ENCODE peak calls at places on chromosomes 6 and 20, in eight cellular contexts. P is SK-N-SH, W is PC-9, S is A673, E is tibial nerve, K is AG04450, O is IMR-90, C is hepatocyte. T is an unnamed sample. For H3K27me3, the result is how much of the 10 kb centered on the place peaks cover.

GRCh38 chr6:170225852-170226417 is 64.9 kb downstream of the DLL1 start:
- DNase-seq in P (no peak), K (no peak), E (no peak), W (no peak), C (no peak), S (no peak), O (no peak), T (no peak)

GRCh38 chr6:36754582-36755434 is 57.2 kb downstream of the RAB44 start:
- DNase-seq in P (no peak), K (no peak), C (no peak), S (no peak), O (no peak), W (no peak), E (no peak), T (no peak)

GRCh38 chr6:141326925-141327324 is 805.8 kb upstream of the GJE1 start:
- DNase-seq in P (no peak), W (no peak), C (no peak), K (no peak), O (no peak), S (no peak), E (no peak), T (no peak)

GRCh38 chr6:90412538-90413369 is 116.1 kb upstream of the BACH2 start:
- DNase-seq in W (no peak), C (no peak), P (no peak), E (no peak), S (no peak), O (no peak), K (no peak), T (no peak)

GRCh38 chr6:85126448-85127178 is 323.3 kb upstream of the NT5E start:
- DNase-seq in P (peak), O (peak), K (no peak), E (peak), W (no peak), C (peak), S (peak), T (no peak)

GRCh38 chr20:32201296-32201976 is 6.1 kb downstream of the PLAGL2 start:
- DNase-seq in P (no peak), E (no peak), O (peak), K (no peak), W (peak), C (no peak), S (no peak), T (no peak)

GRCh38 chr20:25632940-25633790 is 9.4 kb upstream of the NANP start:
- DNase-seq in E (no peak), C (no peak), W (peak), O (peak), S (peak), K (no peak), P (no peak), T (no peak)

GRCh38 chr20:40584128-40584819 is 104.8 kb downstream of the MAFB start:
- DNase-seq in C (no peak), S (no peak), K (no peak), W (no peak), E (no peak), P (no peak), O (no peak), T (no peak)

GRCh38 chr20:46940616-46941015 is 46.0 kb downstream of the EYA2 start:
- DNase-seq in W (no peak), P (no peak), K (no peak), O (no peak), S (no peak), C (no peak), E (no peak), T (no peak)

GRCh38 chr6:74755196-74755595 is 450.7 kb downstream of the COL12A1 start:
- DNase-seq in E (no peak), O (no peak), S (no peak), P (no peak), C (no peak), W (no peak), K (no peak), T (no peak)

GRCh38 chr6:168272379-168273011 is 47.1 kb downstream of the DACT2 start:
- DNase-seq in E (no peak), K (no peak), C (peak), O (no peak), W (no peak), S (no peak), P (peak), T (no peak)

GRCh38 chr6:52139985-52140680 is 46.0 kb upstream of the IL17A start:
- DNase-seq in W (no peak), S (no peak), O (no peak), E (no peak), K (no peak), P (no peak), C (no peak), T (no peak)

GRCh38 chr20:25072226-25072811 is 9.6 kb downstream of the VSX1 start:
- DNase-seq in K (no peak), P (no peak), C (no peak), O (no peak), W (peak), E (no peak), S (no peak), T (no peak)

GRCh38 chr6:106082735-106083398 is 3.3 kb upstream of the PRDM1 start:
- DNase-seq in O (peak), S (no peak), W (no peak), E (no peak), K (no peak), P (no peak), C (no peak), T (no peak)

GRCh38 chr6:170208171-170208601 is 82.7 kb downstream of the DLL1 start:
- DNase-seq in W (no peak), K (no peak), S (no peak), C (no peak), O (no peak), E (no peak), P (peak), T (no peak)

GRCh38 chr6:6975395-6976111 is 132.2 kb upstream of the RREB1 start:
- DNase-seq in W (no peak), K (no peak), E (no peak), S (no peak), P (no peak), C (no peak), O (no peak), T (no peak)

GRCh38 chr6:11218827-11219826 is 13.3 kb downstream of the NEDD9 start:
- DNase-seq in K (no peak), P (no peak), C (no peak), S (no peak), E (peak), O (no peak), W (no peak), T (no peak)

GRCh38 chr6:80464901-80465300 is 358.4 kb downstream of the BCKDHB start:
- DNase-seq in O (no peak), K (no peak), S (no peak), C (no peak), E (no peak), W (no peak), P (no peak), T (no peak)

GRCh38 chr6:47111685-47112084 is 69.6 kb upstream of the ADGRF1 start:
- DNase-seq in P (no peak), E (no peak), W (peak), C (peak), O (peak), S (no peak), K (peak), T (no peak)

GRCh38 chr20:10079964-10080363 is 45.2 kb downstream of the ANKEF1 start:
- DNase-seq in S (peak), C (no peak), W (peak), E (no peak), O (peak), K (peak), P (no peak), T (no peak)

GRCh38 chr6:43773050-43773956 is 3.3 kb downstream of the VEGFA start:
- DNase-seq in E (no peak), P (peak), S (peak), O (peak), K (no peak), W (peak), C (peak), T (peak)

GRCh38 chr6:135191508-135192255 is 10.6 kb downstream of the MYB start:
- DNase-seq in W (no peak), O (no peak), S (no peak), C (no peak), P (no peak), E (no peak), K (no peak), T (no peak)

GRCh38 chr6:27503436-27504030 is 30.6 kb upstream of the ZNF184 start:
- DNase-seq in S (peak), K (no peak), P (peak), E (peak), O (peak), C (peak), W (peak), T (peak)

GRCh38 chr6:5205877-5206840 is 54.6 kb downstream of the LYRM4 start:
- DNase-seq in C (peak), P (peak), O (peak), S (peak), W (no peak), K (no peak), E (peak), T (no peak)

GRCh38 chr20:18662279-18662678 is 74.4 kb downstream of the DTD1 start:
- DNase-seq in O (no peak), W (no peak), K (no peak), P (no peak), S (no peak), E (no peak), C (no peak), T (no peak)

GRCh38 chr6:13953061-13953705 is 28.4 kb downstream of the RNF182 start:
- DNase-seq in S (peak), C (no peak), P (no peak), O (peak), W (peak), K (peak), E (no peak), T (no peak)

GRCh38 chr6:104955927-104956662 is 812 bp upstream of the LIN28B start:
- DNase-seq in P (peak), O (no peak), K (no peak), C (peak), W (no peak), S (peak), E (no peak), T (no peak)

GRCh38 chr20:38342716-38343106 is 3.6 kb upstream of the LBP start:
- DNase-seq in E (no peak), O (no peak), W (no peak), K (no peak), P (no peak), S (no peak), C (no peak), T (no peak)

GRCh38 chr6:166202321-166202733 is 34.7 kb upstream of the TBXT start:
- DNase-seq in S (no peak), C (no peak), E (no peak), O (no peak), P (no peak), W (no peak), K (no peak), T (no peak)

GRCh38 chr6:165721349-165721748 is 58.3 kb upstream of the PDE10A start:
- DNase-seq in P (peak), O (peak), K (no peak), W (no peak), C (no peak), S (peak), E (no peak), T (no peak)

GRCh38 chr20:48025061-48025515 is 239.8 kb upstream of the SULF2 start:
- DNase-seq in E (peak), W (peak), S (no peak), O (peak), C (peak), K (no peak), P (peak), T (no peak)

GRCh38 chr6:107537559-107537958 is 47.6 kb downstream of the SOBP start:
- DNase-seq in C (no peak), E (no peak), O (no peak), K (no peak), P (no peak), W (no peak), S (no peak), T (no peak)

GRCh38 chr6:107535626-107536025 is 45.7 kb downstream of the SOBP start:
- DNase-seq in W (no peak), E (no peak), P (no peak), S (no peak), K (no peak), C (no peak), O (no peak), T (no peak)

GRCh38 chr6:107534762-107535161 is 44.8 kb downstream of the SOBP start:
- DNase-seq in E (no peak), C (no peak), P (no peak), K (no peak), O (no peak), W (no peak), S (no peak), T (no peak)

GRCh38 chr6:107533415-107534059 is 43.6 kb downstream of the SOBP start:
- DNase-seq in W (no peak), C (no peak), O (no peak), K (no peak), E (no peak), S (no peak), P (no peak), T (no peak)

GRCh38 chr6:107536183-107536582 is 46.3 kb downstream of the SOBP start:
- DNase-seq in C (no peak), K (no peak), W (no peak), E (no peak), O (no peak), S (no peak), P (no peak), T (no peak)
- TF ChIP-seq CTCF in C (no peak), K (no peak), W (no peak), E (no peak), O (no peak), S (no peak), P (no peak), T (no peak)

DNA sequence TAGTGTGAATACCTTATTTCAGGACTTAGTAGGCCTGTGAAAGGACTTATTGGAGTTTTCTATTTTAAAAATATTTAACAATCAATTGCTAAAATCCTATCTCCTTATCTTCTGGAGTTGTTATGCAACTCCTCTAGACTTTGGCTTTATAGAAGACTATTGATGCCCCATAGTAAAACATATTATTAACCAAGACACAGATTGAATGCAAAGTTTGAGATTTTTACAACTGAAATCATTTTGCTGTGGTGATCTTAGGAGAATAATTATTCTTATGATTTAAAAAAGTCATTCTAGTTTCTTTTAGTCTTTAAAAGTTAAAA is 4.5 kb downstream of the HEY2 start:
- DNase-seq in S (no peak), W (no peak), K (no peak), C (no peak), E (no peak), O (no peak), P (no peak), T (no peak)
- H3K27me3 ChIP-seq in S (under half), W (under half), K (under half), C (under half), E (under half), O (under half), P (half or more), T (under half)

DNA sequence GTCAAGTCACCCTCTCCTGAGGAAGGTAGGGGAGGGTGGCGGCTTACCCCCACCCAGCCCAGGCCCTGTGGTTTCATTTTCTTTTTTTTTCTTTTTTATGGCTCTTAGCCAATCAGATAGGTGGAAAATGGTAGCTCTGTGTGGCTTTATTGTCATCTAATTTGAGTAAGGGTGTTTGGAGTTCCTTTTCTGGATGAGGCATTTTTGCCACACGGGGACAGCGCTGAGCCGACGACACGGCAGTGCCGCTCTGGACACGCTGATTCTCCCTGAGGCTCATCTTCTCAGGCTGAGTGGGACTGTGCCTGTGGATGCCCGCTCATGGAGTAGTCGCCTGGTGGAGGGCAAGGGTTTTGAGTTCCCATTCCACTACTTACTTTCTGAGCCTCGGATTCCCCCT is 37.6 kb upstream of the ANGPT4 start:
- DNase-seq in O (no peak), C (no peak), S (peak), E (no peak), W (no peak), K (no peak), P (peak), T (no peak)
- TF ChIP-seq CTCF in O (peak), C (peak), S (peak), E (no peak), W (peak), K (peak), P (peak), T (no peak)

GRCh38 chr6:159533016-159533415 is 160.0 kb downstream of the SOD2 start:
- DNase-seq in C (no peak), W (no peak), S (no peak), E (no peak), K (no peak), P (no peak), O (no peak), T (no peak)
- H3K27me3 ChIP-seq in C (under half), W (half or more), S (under half), E (under half), K (under half), P (under half), O (under half), T (under half)

GRCh38 chr20:50188879-50189680 is 1.6 kb upstream of the CEBPB start:
- DNase-seq in C (peak), S (no peak), K (no peak), P (no peak), O (no peak), W (no peak), E (no peak), T (no peak)
- TF ChIP-seq CTCF in C (no peak), S (no peak), K (no peak), P (no peak), O (no peak), W (no peak), E (no peak), T (no peak)

GRCh38 chr20:36298795-36299339 is 7.3 kb upstream of the DLGAP4 start:
- DNase-seq in C (no peak), O (no peak), K (no peak), P (no peak), W (no peak), E (no peak), S (no peak), T (no peak)
- H3K27me3 ChIP-seq in C (under half), O (half or more), K (under half), P (under half), W (half or more), E (under half), S (under half), T (under half)

T was measured in CD4-positive, alpha-beta T cell.